ENCODE peak calls at places on chromosomes 13 and 19, in six cellular contexts. J is lower lobe of right lung, M is hepatocyte, R is pancreas, H is psoas muscle, U is HepG2. N is an unnamed sample. For H3K36me3 and H3K4me1, the result is how much of the 10 kb centered on the place peaks cover.

GRCh38 chr19:50780753-50781480 is 9.3 kb upstream of the ACP4 start:
- DNase-seq in H (no peak), J (no peak), M (no peak), R (no peak), U (no peak), N (no peak)

GRCh38 chr13:106110241-106110855 is 425.1 kb downstream of the EFNB2 start:
- DNase-seq in H (no peak), U (no peak), R (no peak), J (no peak), M (no peak), N (no peak)

GRCh38 chr13:46663216-46663615 is 110.2 kb downstream of the LRCH1 start:
- DNase-seq in H (no peak), M (no peak), R (no peak), U (no peak), J (no peak), N (no peak)

GRCh38 chr19:42270346-42271044 is 1.4 kb downstream of the CIC start:
- DNase-seq in R (peak), M (no peak), H (peak), J (peak), U (no peak), N (peak)

GRCh38 chr19:2087621-2088100 is 8.5 kb downstream of the MOB3A start:
- DNase-seq in H (peak), J (no peak), R (no peak), M (no peak), U (no peak), N (no peak)

GRCh38 chr13:112777637-112778406 is 88.0 kb downstream of the ATP11A start:
- DNase-seq in H (no peak), R (no peak), M (no peak), U (no peak), J (peak), N (no peak)

GRCh38 chr19:4639531-4640246 is 373 bp downstream of the TNFAIP8L1 start:
- DNase-seq in M (peak), U (peak), R (peak), J (peak), H (peak), N (peak)

GRCh38 chr19:9847087-9847671 is 12.1 kb downstream of the PIN1 start:
- DNase-seq in H (peak), R (no peak), M (peak), J (no peak), U (peak), N (peak)

GRCh38 chr13:31896427-31896826 is 135.1 kb upstream of the FRY start:
- DNase-seq in J (no peak), U (no peak), H (peak), R (no peak), M (no peak), N (no peak)

GRCh38 chr13:107822006-107822405 is 393.3 kb downstream of the LIG4 start:
- DNase-seq in U (no peak), R (no peak), M (no peak), H (no peak), J (no peak), N (no peak)
- H3K36me3 ChIP-seq in U (under half), R (under half), M (under half), H (under half), J (under half), N (under half)

GRCh38 chr19:46788968-46789338 is 559 bp upstream of the SLC1A5 start:
- DNase-seq in J (no peak), U (no peak), H (no peak), R (no peak), M (no peak), N (no peak)

GRCh38 chr19:46787040-46787330 is 1.4 kb downstream of the SLC1A5 start:
- DNase-seq in J (no peak), H (no peak), R (no peak), U (no peak), M (no peak), N (no peak)

GRCh38 chr19:46789371-46789770 is 977 bp upstream of the SLC1A5 start:
- DNase-seq in M (no peak), H (no peak), R (no peak), U (no peak), J (no peak), N (no peak)

GRCh38 chr19:46787331-46788100 is 878 bp downstream of the SLC1A5 start:
- DNase-seq in M (peak), J (peak), U (peak), R (peak), H (peak), N (peak)

DNA sequence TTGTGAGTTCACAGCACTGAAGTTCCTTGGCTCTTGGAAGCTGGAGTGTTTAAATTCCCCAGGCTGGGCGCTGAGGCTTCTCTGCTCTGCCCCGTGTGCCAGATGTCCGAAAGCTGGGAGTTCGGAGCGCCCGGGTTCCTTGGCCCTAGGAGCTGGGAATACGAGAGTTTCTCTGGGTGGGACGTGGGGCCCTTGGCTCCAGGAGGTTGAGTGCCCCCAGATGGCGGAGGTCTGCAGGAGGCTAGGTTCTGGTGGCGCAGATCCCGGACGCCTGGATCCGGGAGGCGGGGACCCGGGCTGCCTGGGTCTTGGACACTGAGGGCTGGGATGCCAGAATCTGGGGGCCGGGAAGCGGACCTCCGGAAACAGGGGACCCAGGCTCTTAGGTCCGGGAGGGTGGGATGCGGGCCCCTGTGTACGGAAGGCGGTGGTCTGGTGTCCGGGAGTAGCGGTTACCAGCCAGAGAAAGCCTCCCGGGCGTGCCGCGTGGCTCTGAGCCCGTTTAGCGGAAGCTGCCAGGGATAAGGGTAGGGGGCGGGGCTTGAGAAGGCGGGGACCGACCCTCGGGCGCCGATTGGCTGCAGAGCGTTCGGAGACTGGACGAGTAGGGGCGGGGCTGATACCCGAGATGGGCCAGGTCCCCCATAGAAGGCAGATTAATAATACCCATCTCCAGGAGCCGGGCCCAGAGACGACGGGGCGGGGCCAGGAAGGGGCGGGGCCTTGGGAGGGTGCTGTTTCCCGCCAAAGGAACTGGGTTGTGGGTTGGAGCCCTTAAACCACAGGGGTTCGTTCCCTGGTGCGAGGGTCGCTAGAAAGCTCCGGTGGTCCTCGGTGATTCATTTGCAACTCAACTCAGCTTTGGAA is at the start of gene SLC1A5:
- DNase-seq in M (peak), H (peak), U (peak), R (peak), J (peak), N (peak)
- TF ChIP-seq CTCF in M (no peak), H (no peak), U (peak), R (no peak), J (no peak), N (no peak)

GRCh38 chr19:47187797-47188196 is 43.2 kb downstream of the BBC3 start:
- DNase-seq in R (no peak), J (no peak), H (no peak), M (no peak), U (no peak), N (peak)
- H3K4me1 ChIP-seq in R (under half), J (under half), H (under half), M (under half), U (half or more), N (under half)

GRCh38 chr19:57872450-57872849 is 16.4 kb downstream of the ZNF814 start:
- DNase-seq in J (no peak), M (no peak), H (no peak), R (no peak), U (no peak), N (no peak)

GRCh38 chr19:57870225-57870624 is 18.6 kb downstream of the ZNF814 start:
- DNase-seq in J (no peak), M (no peak), U (no peak), R (no peak), H (no peak), N (no peak)

DNA sequence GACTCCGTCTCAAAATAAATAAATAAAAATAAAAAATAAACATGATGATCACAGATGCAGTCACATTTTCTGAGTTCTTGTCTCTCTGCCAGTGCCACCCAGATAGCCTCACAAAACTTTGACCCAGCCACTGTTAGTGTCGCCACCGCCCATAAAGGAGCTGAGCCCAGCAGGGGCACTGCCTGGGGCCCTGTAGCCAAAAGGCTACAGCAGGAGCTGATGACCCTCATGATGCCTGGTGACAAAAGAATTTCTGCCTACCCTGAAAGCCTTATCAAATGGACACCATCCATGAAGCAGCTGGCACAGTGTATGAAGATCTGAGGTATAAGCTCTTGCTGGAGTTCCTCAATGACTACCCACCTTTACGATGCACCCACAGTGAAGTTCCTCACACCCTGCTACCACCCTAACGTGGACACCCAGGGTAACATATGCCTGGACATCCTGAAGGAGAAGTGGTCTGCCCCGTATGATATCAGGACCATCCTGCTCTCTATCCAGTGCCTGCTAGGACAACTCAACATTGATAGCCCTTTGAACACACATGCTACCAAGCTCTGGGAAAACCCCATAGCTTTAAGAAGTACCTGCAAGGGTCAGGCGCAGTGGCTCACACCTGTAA is 18.3 kb downstream of the ZNF587 start:
- DNase-seq in H (no peak), M (no peak), U (no peak), J (no peak), R (no peak), N (no peak)
- H3K36me3 ChIP-seq in H (under half), M (under half), U (under half), J (under half), R (under half), N (under half)

GRCh38 chr19:14177496-14178074 is 28.4 kb downstream of the ADGRL1 start:
- DNase-seq in M (no peak), R (no peak), H (no peak), J (no peak), U (no peak), N (no peak)

GRCh38 chr19:14174883-14175282 is 31.1 kb downstream of the ADGRL1 start:
- DNase-seq in J (no peak), M (no peak), H (no peak), R (no peak), U (no peak), N (no peak)

DNA sequence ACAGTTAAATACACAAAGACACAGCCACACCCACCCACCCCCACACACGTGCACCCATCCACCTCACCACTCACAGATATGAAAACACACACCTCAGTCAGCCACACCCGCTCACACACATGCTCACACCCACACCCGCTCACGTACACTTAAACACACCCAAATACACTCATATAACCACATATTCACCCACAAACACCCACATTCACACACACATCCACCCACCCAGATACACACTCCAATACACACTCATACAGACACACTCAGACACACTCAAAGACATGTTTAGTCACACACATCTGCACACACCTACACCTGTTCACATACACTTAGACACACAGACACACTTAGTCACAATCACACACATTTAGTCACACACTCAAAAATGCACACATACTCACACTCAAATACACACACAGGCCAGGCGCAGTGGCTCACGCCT is 30.6 kb downstream of the ADGRL1 start:
- DNase-seq in R (no peak), U (no peak), M (no peak), J (no peak), H (no peak), N (no peak)
- TF ChIP-seq CTCF in R (no peak), U (no peak), M (no peak), J (no peak), H (no peak), N (no peak)

GRCh38 chr19:39401549-39402416 is 4.9 kb upstream of the ZFP36 start:
- DNase-seq in J (peak), R (no peak), M (peak), H (peak), U (peak), N (peak)
- H3K4me1 ChIP-seq in J (half or more), R (under half), M (half or more), H (under half), U (half or more), N (under half)

GRCh38 chr13:19674898-19675297 is 41.4 kb downstream of the MPHOSPH8 start:
- DNase-seq in J (no peak), U (no peak), H (no peak), M (no peak), R (no peak), N (no peak)
- H3K36me3 ChIP-seq in J (half or more), U (half or more), H (under half), M (under half), R (under half), N (under half)

GRCh38 chr19:33175886-33176669 is 18.1 kb upstream of the LRP3 start:
- DNase-seq in H (peak), J (no peak), U (peak), R (peak), M (peak), N (no peak)
- TF ChIP-seq CTCF in H (no peak), J (no peak), U (peak), R (no peak), M (peak), N (no peak)

N was measured in colonic mucosa.